ENCODE peak calls at places on chromosomes 7 and 10, in ten cellular contexts. X is NCI-H2081; B is HAP-1; A is stimulated activated naive CD8-positive, alpha-beta T cell treated with anti-CD3 and anti-CD28 coated beads, Interleukin-15, amount 100 ng/mL, for 72 hours; Y is skeletal muscle cell; J is AG09319; L is endothelial cell; M is AG10803; Q is T-helper 22 cell; Z is M059J. K is an unnamed sample.

GRCh38 chr10:29648114-29648982 is 13.6 kb upstream of the SVIL start:
- DNase-seq in X (no peak), B (no peak), A (peak; percentile 41), Y (no peak), J (no peak), L (no peak), M (peak; percentile 41), Q (peak; percentile 30), Z (peak; percentile 17), K (no peak)

GRCh38 chr10:124053971-124054370 is 39.4 kb downstream of the CHST15 start:
- DNase-seq in X (no peak), B (no peak), A (no peak), Y (no peak), J (no peak), L (no peak), M (no peak), Q (no peak), Z (peak; percentile 63), K (peak; percentile 21)

GRCh38 chr10:90417466-90418210 is 440.2 kb downstream of the HTR7 start:
- DNase-seq in X (no peak), B (no peak), A (no peak), Y (no peak), J (no peak), L (no peak), M (no peak), Q (no peak), Z (peak; percentile 65), K (no peak)

GRCh38 chr10:26627320-26627719 is 70.2 kb upstream of the PDSS1 start:
- DNase-seq in X (no peak), B (no peak), A (no peak), Y (no peak), J (no peak), L (no peak), M (no peak), Q (no peak), Z (peak; percentile 3), K (no peak)

GRCh38 chr7:82294258-82294855 is 149.2 kb downstream of the CACNA2D1 start:
- DNase-seq in X (no peak), B (no peak), A (no peak), Y (no peak), J (no peak), L (no peak), M (peak; percentile 33), Q (no peak), Z (no peak), K (no peak)

GRCh38 chr7:149286811-149287400 is 24.9 kb downstream of the ZNF783 start:
- DNase-seq in X (peak; percentile 38), B (no peak), A (no peak), Y (no peak), J (no peak), L (no peak), M (no peak), Q (no peak), Z (no peak), K (no peak)

GRCh38 chr10:126387041-126387908 is 1.0 kb downstream of the ADAM12 start:
- DNase-seq in X (no peak), B (peak; percentile 71), A (no peak), Y (no peak), J (no peak), L (peak; percentile 79), M (peak; percentile 77), Q (no peak), Z (peak; percentile 79), K (no peak)

GRCh38 chr10:132942101-132942739 is at the start of gene CFAP46:
- DNase-seq in X (no peak), B (peak; percentile 87), A (no peak), Y (no peak), J (peak; percentile 11), L (peak; percentile 80), M (peak; percentile 17), Q (no peak), Z (no peak), K (no peak)

GRCh38 chr10:87053121-87053520 is 33.0 kb downstream of the FAM25A start:
- DNase-seq in X (peak; percentile 70), B (no peak), A (no peak), Y (no peak), J (no peak), L (no peak), M (no peak), Q (no peak), Z (no peak), K (no peak)

GRCh38 chr10:103504181-103504783 is 10.8 kb downstream of the NEURL1 start:
- DNase-seq in X (no peak), B (no peak), A (peak; percentile 35), Y (peak; percentile 87), J (no peak), L (no peak), M (peak; percentile 47), Q (no peak), Z (peak; percentile 98), K (no peak)

GRCh38 chr10:25498645-25499044 is 323.8 kb downstream of the GPR158 start:
- DNase-seq in X (no peak), B (no peak), A (no peak), Y (no peak), J (no peak), L (no peak), M (no peak), Q (no peak), Z (no peak), K (no peak)

GRCh38 chr7:102814025-102814471 is 65.2 kb downstream of the FAM185A start:
- DNase-seq in X (no peak), B (no peak), A (no peak), Y (peak; percentile 22), J (no peak), L (no peak), M (peak; percentile 36), Q (no peak), Z (peak; percentile 74), K (peak; percentile 50)

GRCh38 chr10:70679498-70679897 is 7.2 kb downstream of the ADAMTS14 start:
- DNase-seq in X (no peak), B (no peak), A (no peak), Y (peak; percentile 56), J (peak; percentile 67), L (no peak), M (peak; percentile 92), Q (no peak), Z (peak; percentile 38), K (no peak)

GRCh38 chr10:3783721-3784432 is 1.1 kb downstream of the KLF6 start:
- DNase-seq in X (peak; percentile 84), B (peak; percentile 80), A (no peak), Y (no peak), J (peak; percentile 83), L (no peak), M (peak; percentile 94), Q (no peak), Z (peak; percentile 73), K (no peak)

GRCh38 chr7:155213385-155213784 is 84.3 kb upstream of the INSIG1 start:
- DNase-seq in X (no peak), B (no peak), A (no peak), Y (no peak), J (no peak), L (no peak), M (peak; percentile 90), Q (no peak), Z (peak; percentile 75), K (no peak)

GRCh38 chr10:132054564-132054963 is 11.2 kb upstream of the JAKMIP3 start:
- DNase-seq in X (no peak), B (peak; percentile 34), A (no peak), Y (no peak), J (no peak), L (peak; percentile 53), M (no peak), Q (no peak), Z (no peak), K (no peak)

GRCh38 chr10:131742371-131743000 is 158.3 kb upstream of the PPP2R2D start:
- DNase-seq in X (no peak), B (no peak), A (no peak), Y (no peak), J (no peak), L (no peak), M (no peak), Q (no peak), Z (no peak), K (no peak)

GRCh38 chr10:86340176-86340990 is 26.2 kb downstream of the GRID1 start:
- DNase-seq in X (no peak), B (no peak), A (no peak), Y (no peak), J (no peak), L (no peak), M (no peak), Q (no peak), Z (no peak), K (no peak)

K was measured in keratinocyte.